ENCODE peak calls at places on chromosomes 5 and 9, in six cellular contexts. H is A549, Z is GM12878, V is SK-N-SH, F is K562, J is HepG2. W is an unnamed sample.

GRCh38 chr9:2018764-2019548 is 3.8 kb downstream of the SMARCA2 start:
- DNase-seq in J (no peak), F (no peak), H (no peak), Z (no peak), V (no peak), W (no peak)

GRCh38 chr5:66442951-66443445 is 153.2 kb upstream of the MAST4 start:
- DNase-seq in J (no peak), F (no peak), Z (no peak), H (no peak), V (peak; percentile 44), W (no peak)

GRCh38 chr5:150141544-150142188 is 14.0 kb downstream of the PDGFRB start:
- DNase-seq in Z (no peak), H (no peak), F (no peak), J (no peak), V (no peak), W (no peak)

GRCh38 chr5:119743927-119744326 is 114.6 kb downstream of the FAM170A start:
- DNase-seq in H (peak; percentile 6), F (peak; percentile 43), J (peak; percentile 33), Z (peak; percentile 48), V (peak; percentile 25), W (no peak)

GRCh38 chr9:133609311-133610098 is at the start of gene FAM163B:
- DNase-seq in F (peak; percentile 74), J (no peak), Z (no peak), H (peak; percentile 15), V (peak; percentile 93), W (peak; percentile 93)

GRCh38 chr5:54387659-54388232 is 67.8 kb upstream of the HSPB3 start:
- DNase-seq in J (no peak), V (no peak), H (no peak), F (no peak), Z (no peak), W (no peak)

GRCh38 chr9:134708672-134709038 is 67.1 kb downstream of the COL5A1 start:
- DNase-seq in F (no peak), Z (no peak), V (no peak), H (no peak), J (no peak), W (no peak)

GRCh38 chr9:113541019-113541900 is 77.7 kb downstream of the RGS3 start:
- DNase-seq in J (peak; percentile 37), F (peak; percentile 90), Z (no peak), H (peak; percentile 40), V (peak; percentile 62), W (no peak)

GRCh38 chr9:89929721-89930480 is 325.1 kb downstream of the GADD45G start:
- DNase-seq in H (no peak), J (no peak), F (no peak), Z (no peak), V (peak; percentile 62), W (no peak)

GRCh38 chr9:77421506-77422265 is 226.4 kb downstream of the GNA14 start:
- DNase-seq in F (no peak), J (no peak), Z (no peak), V (no peak), H (no peak), W (no peak)

GRCh38 chr9:98010450-98010849 is 27.3 kb downstream of the ANP32B start:
- DNase-seq in Z (no peak), J (no peak), H (no peak), F (no peak), V (peak; percentile 21), W (no peak)

GRCh38 chr5:151315998-151316597 is 12.5 kb upstream of the SLC36A3 start:
- DNase-seq in J (peak; percentile 37), H (peak; percentile 77), F (peak; percentile 67), V (peak; percentile 74), Z (peak; percentile 7), W (no peak)

GRCh38 chr5:167061695-167062094 is 1229.8 kb upstream of the WWC1 start:
- DNase-seq in V (no peak), H (no peak), J (no peak), Z (no peak), F (no peak), W (no peak)

GRCh38 chr9:99259231-99259918 is 37.3 kb downstream of the SEC61B start:
- DNase-seq in Z (no peak), J (no peak), H (no peak), V (no peak), F (peak; percentile 20), W (peak; percentile 67)

GRCh38 chr5:116722666-116723065 is 148.0 kb upstream of the SEMA6A start:
- DNase-seq in V (no peak), Z (no peak), J (no peak), H (no peak), F (no peak), W (no peak)

GRCh38 chr9:128683340-128684064 is 5.5 kb upstream of the SET start:
- DNase-seq in Z (no peak), V (no peak), H (peak; percentile 56), J (no peak), F (no peak), W (peak; percentile 94)

GRCh38 chr9:77647267-77647658 is 859 bp downstream of the GNA14 start:
- DNase-seq in J (no peak), Z (no peak), F (no peak), H (no peak), V (no peak), W (no peak)

GRCh38 chr9:121369595-121370265 is at the start of gene STOM:
- DNase-seq in H (peak; percentile 47), V (peak; percentile 78), J (peak; percentile 27), F (no peak), Z (no peak), W (no peak)

GRCh38 chr9:69071059-69071458 is 35.5 kb downstream of the FXN start:
- DNase-seq in V (no peak), J (no peak), F (no peak), Z (no peak), H (no peak), W (no peak)

GRCh38 chr9:76433851-76434250 is 25.1 kb upstream of the GCNT1 start:
- DNase-seq in V (no peak), F (no peak), J (no peak), H (no peak), Z (no peak), W (no peak)

GRCh38 chr9:111067472-111067871 is 29.2 kb upstream of the LPAR1 start:
- DNase-seq in V (peak; percentile 41), H (no peak), F (no peak), Z (no peak), J (no peak), W (no peak)

GRCh38 chr9:86135374-86135773 is 36.0 kb upstream of the GOLM1 start:
- DNase-seq in H (no peak), J (no peak), V (no peak), Z (no peak), F (no peak), W (no peak)

GRCh38 chr9:107491081-107492053 is 1.8 kb upstream of the KLF4 start:
- DNase-seq in F (no peak), V (no peak), H (no peak), J (no peak), Z (no peak), W (no peak)

GRCh38 chr5:180343110-180343845 is 9.9 kb downstream of the GFPT2 start:
- DNase-seq in J (no peak), Z (no peak), V (no peak), H (no peak), F (no peak), W (peak; percentile 71)

GRCh38 chr9:136881691-136882108 is 4.6 kb upstream of the TRAF2 start:
- DNase-seq in F (peak; percentile 61), J (peak; percentile 52), Z (peak; percentile 40), V (no peak), H (no peak), W (no peak)

GRCh38 chr9:116000748-116001329 is 152.8 kb upstream of the PAPPA start:
- DNase-seq in F (peak; percentile 10), V (peak; percentile 46), J (peak; percentile 32), Z (no peak), H (no peak), W (no peak)

GRCh38 chr9:37678789-37679273 is 28.1 kb downstream of the FRMPD1 start:
- DNase-seq in Z (no peak), H (no peak), J (peak; percentile 6), F (peak; percentile 55), V (no peak), W (no peak)

DNA sequence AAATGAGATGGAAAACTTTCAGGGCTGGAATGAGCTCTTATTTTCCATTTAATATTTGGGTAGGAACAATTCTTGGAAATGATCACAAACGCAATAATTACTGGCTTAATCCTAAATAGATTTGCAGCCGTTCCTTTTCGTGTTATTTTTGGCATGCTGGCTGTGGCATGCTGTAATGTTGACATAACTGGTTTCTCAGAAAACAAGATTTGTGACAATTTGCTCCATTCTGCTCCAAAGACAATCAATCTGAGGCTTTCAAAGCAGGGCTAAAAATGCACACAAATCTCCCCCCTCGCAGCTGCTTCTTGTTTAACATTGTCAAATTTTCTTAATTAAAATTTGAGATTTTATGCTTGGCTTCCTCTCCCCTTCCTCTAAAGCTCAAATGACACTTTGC is 151.2 kb downstream of the TTC39B start:
- DNase-seq in H (no peak), V (peak; percentile 6), F (no peak), J (no peak), Z (no peak), W (no peak)
- TF ChIP-seq CHD2 in H (no peak), V (no peak), F (no peak), J (no peak), Z (no peak), W (no peak)

DNA sequence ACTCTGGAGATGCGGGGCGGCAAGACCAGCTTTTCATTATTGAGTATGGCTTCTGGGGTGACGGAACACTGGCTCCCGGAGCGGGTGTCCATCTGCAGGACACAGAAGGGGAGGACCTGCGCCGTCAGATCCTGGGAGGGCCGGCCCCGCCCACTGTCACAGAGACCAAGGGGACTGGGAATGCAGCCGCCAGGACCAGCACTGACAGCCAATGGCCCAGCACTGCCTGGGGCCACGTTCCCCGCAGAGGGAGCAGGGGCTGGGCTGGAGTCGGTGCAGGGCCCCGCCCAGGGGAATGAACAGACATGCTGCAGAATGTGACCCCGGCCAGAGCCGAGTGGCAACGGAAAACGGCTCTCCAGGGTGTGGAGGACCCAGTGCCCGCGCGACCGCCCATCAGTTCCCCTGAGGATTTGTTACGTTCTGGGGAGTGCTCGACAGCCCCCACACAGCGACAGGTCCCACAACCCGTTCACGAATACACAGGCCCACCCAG is at the start of gene ZDHHC11:
- DNase-seq in F (no peak), V (peak; percentile 89), J (peak; percentile 78), Z (no peak), H (no peak), W (no peak)
- TF ChIP-seq CHD2 in F (no peak), V (no peak), J (no peak), Z (no peak), H (no peak), W (no peak)

GRCh38 chr5:26518065-26518464 is 520.3 kb downstream of the CDH9 start:
- DNase-seq in H (no peak), Z (no peak), V (no peak), F (no peak), J (no peak), W (no peak)
- TF ChIP-seq CHD2 in H (no peak), Z (no peak), V (no peak), F (no peak), J (no peak), W (no peak)

DNA sequence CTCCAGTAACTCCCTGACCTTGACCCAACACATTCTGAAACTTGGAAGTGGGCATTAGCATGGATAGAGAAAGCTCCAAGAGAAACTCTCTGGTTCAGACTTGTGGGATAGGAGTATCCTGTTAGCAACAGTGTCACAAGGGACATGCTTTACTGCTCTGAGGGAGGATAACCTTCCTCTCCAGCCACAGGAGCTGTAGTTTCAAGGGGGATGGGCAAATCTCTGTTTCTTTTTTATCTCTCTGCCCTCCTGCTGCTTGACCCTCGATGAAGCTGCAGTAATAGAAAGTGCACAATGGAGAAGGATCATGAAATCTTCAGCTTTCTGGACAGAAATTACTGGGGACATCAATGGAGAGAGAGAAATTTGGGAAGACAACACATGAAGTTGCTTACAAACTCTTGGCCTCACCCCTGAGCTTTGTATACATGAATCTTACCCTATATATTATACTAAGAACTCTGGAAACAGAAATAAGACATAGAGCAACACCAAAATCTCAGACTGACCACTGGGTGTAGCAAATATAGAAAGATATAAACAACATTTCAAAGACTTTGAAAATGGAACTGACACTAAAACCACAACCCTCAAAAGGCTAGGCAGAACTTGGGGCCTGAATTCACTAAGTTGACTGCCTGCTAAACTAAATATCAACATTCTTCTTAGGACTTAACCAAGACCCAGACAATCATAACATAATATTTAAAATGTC is 471.0 kb upstream of the MEF2C start:
- DNase-seq in J (no peak), F (no peak), V (no peak), Z (peak; percentile 55), H (no peak), W (no peak)
- TF ChIP-seq CHD2 in J (no peak), F (no peak), V (no peak), Z (no peak), H (no peak), W (no peak)